ENCODE peak calls at places on chromosomes 4 and X, in four cellular contexts. Y is HepG2, R is WTC11, U is GM12878. O is an unnamed sample.
A peak's percentile ranks its signal among the peaks of the same experiment; 100 is the strongest.

GRCh38 chr4:6727081-6727942 is 11.3 kb downstream of the BLOC1S4 start:
- DNase-seq in Y (no peak), R (no peak), U (no peak), O (peak; percentile 4)

GRCh38 chrX:96407043-96407442 is 277.6 kb upstream of the DIAPH2 start:
- DNase-seq in R (no peak), U (no peak), Y (peak; percentile 45), O (no peak)

GRCh38 chrX:119880552-119881437 is 9.2 kb downstream of the NDUFA1 start:
- DNase-seq in U (peak; percentile 35), Y (peak; percentile 45), R (no peak), O (peak; percentile 57)

GRCh38 chr4:83022724-83023427 is 12.1 kb upstream of the COPS4 start:
- DNase-seq in Y (no peak), R (no peak), U (no peak), O (no peak)

GRCh38 chrX:51878056-51878455 is 15.4 kb upstream of the MAGED1 start:
- DNase-seq in R (no peak), U (no peak), Y (no peak), O (no peak)

GRCh38 chr4:92101609-92102231 is 202.0 kb upstream of the GRID2 start:
- DNase-seq in R (no peak), U (no peak), Y (no peak), O (no peak)

GRCh38 chrX:152640039-152640818 is 2.5 kb downstream of the GABRQ start:
- DNase-seq in R (no peak), U (no peak), Y (no peak), O (peak; percentile 74)

GRCh38 chrX:31092476-31092875 is 20.6 kb upstream of the FTHL17 start:
- DNase-seq in R (no peak), Y (no peak), U (no peak), O (no peak)

GRCh38 chr4:159137176-159137575 is 34.3 kb downstream of the RAPGEF2 start:
- DNase-seq in U (no peak), Y (no peak), R (no peak), O (no peak)

GRCh38 chr4:188714907-188715306 is 575.7 kb downstream of the TRIML1 start:
- DNase-seq in Y (no peak), R (no peak), U (no peak), O (no peak)

GRCh38 chrX:101203782-101204351 is 15.7 kb upstream of the DRP2 start:
- DNase-seq in Y (no peak), U (no peak), R (no peak), O (no peak)

DNA sequence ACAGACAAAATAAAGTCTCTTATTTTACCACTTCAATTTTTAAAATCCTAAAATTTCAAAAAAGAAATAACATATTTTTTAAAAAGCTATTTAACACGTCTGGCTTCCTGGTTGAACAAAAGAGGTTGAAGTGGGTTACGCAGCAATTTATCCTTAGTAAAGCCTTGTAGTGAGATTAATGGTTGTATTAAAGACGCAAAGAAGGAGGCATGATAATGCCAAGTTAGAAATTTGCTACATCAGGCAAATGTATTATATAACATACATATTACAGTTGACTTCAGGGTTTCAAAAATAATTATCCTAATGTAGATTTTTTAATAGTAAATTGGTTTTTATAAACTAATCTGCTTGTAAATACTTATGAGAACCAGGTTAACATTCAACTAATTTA is 35.3 kb downstream of the ANKRD17 start:
- DNase-seq in Y (no peak), R (no peak), U (no peak), O (no peak)
- TF ChIP-seq CBFB in Y (no peak), R (no peak), U (no peak), O (no peak)

DNA sequence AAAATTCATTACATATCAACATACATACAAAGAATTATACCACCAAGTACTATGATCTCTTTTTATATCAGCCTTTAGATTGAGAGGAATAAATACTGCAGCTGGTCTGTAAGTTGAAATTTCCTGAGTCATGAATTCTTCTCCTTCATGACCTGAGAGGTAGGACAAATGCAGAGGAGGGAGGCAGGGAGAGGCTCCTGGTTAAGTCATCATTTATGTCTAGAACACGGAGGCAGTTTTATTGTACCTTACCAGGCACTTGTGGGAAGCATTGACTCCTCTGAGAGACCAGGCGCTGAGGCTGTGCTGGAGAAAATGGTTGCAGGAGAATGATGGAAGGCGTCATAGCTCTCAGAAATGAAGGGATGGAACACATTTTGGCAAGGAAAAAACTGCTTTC is 12.5 kb upstream of the CASK start:
- DNase-seq in U (no peak), R (no peak), Y (no peak), O (no peak)
- TF ChIP-seq CBFB in U (no peak), R (no peak), Y (no peak), O (no peak)

DNA sequence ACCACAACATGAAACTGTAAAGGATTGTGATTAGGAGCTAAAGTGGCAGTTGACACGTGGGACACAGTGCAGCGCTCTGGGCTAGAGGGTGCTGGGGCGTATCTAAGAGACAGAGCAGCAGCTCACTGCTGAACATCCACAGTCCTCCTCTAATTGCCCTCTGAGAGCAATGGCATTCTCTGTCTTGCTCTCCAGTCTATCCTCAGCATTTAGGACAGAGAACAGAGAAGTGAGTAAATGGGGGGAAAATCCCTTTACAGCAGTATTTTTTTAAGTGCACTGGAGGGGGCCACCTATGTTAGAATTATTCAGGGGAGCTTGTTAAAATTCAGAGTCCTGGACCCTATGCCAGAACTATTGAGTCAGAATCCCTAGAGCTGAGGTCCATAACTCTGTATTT is 4.2 kb upstream of the TMEM154 start:
- DNase-seq in Y (no peak), U (no peak), R (no peak), O (no peak)
- TF ChIP-seq CBFB in Y (no peak), U (no peak), R (no peak), O (no peak)

GRCh38 chr4:121943941-121944340 is 7.9 kb downstream of the TRPC3 start:
- DNase-seq in R (peak; percentile 83), Y (peak; percentile 10), U (no peak), O (peak; percentile 44)
- TF ChIP-seq CBFB in R (no peak), Y (no peak), U (no peak), O (no peak)

O was measured in K562.